ENCODE peak calls at places on chromosomes 3 and 15, in eight cellular contexts. One of them, this sample, is unnamed.

GRCh38 chr15:56886878-56887781 is 31.3 kb upstream of the TCF12 start:
- DNase-seq in ureter: peak; percentile 92
- DNase-seq in GM12865: peak; percentile 97
- DNase-seq in tibial nerve: peak; percentile 86
- DNase-seq in T-cell: peak; percentile 75
- DNase-seq in ELF-1: peak; percentile 97
- DNase-seq in CD4-positive, alpha-beta T cell: peak; percentile 77
- DNase-seq in GOT3: peak; percentile 70
- DNase-seq in this sample: no peak

GRCh38 chr3:48428863-48429415 is 947 bp downstream of the PLXNB1 start:
- DNase-seq in ureter: peak; percentile 72
- DNase-seq in T-cell: peak; percentile 17
- DNase-seq in GM12865: no peak
- DNase-seq in ELF-1: peak; percentile 36
- DNase-seq in GOT3: no peak
- DNase-seq in tibial nerve: no peak
- DNase-seq in CD4-positive, alpha-beta T cell: no peak
- DNase-seq in this sample: no peak

GRCh38 chr3:12796171-12797123 is at the start of gene CAND2:
- DNase-seq in T-cell: peak; percentile 16
- DNase-seq in ELF-1: peak; percentile 68
- DNase-seq in GM12865: no peak
- DNase-seq in GOT3: no peak
- DNase-seq in CD4-positive, alpha-beta T cell: peak; percentile 24
- DNase-seq in ureter: peak; percentile 65
- DNase-seq in tibial nerve: peak; percentile 50
- DNase-seq in this sample: peak; percentile 25

GRCh38 chr3:9884555-9885165 is 4.6 kb upstream of the CIDEC start:
- DNase-seq in ureter: peak; percentile 54
- DNase-seq in GM12865: no peak
- DNase-seq in CD4-positive, alpha-beta T cell: no peak
- DNase-seq in tibial nerve: no peak
- DNase-seq in ELF-1: peak; percentile 87
- DNase-seq in T-cell: no peak
- DNase-seq in GOT3: no peak
- DNase-seq in this sample: no peak

GRCh38 chr3:157958471-157958870 is 147.7 kb downstream of the SHOX2 start:
- DNase-seq in ureter: no peak
- DNase-seq in ELF-1: no peak
- DNase-seq in GOT3: no peak
- DNase-seq in tibial nerve: no peak
- DNase-seq in CD4-positive, alpha-beta T cell: no peak
- DNase-seq in GM12865: no peak
- DNase-seq in T-cell: no peak
- DNase-seq in this sample: no peak

GRCh38 chr3:63387568-63387967 is 109.5 kb downstream of the SYNPR start:
- DNase-seq in ELF-1: no peak
- DNase-seq in T-cell: no peak
- DNase-seq in tibial nerve: no peak
- DNase-seq in GOT3: no peak
- DNase-seq in GM12865: no peak
- DNase-seq in CD4-positive, alpha-beta T cell: no peak
- DNase-seq in ureter: no peak
- DNase-seq in this sample: no peak

GRCh38 chr3:192862408-192863385 is 55.0 kb downstream of the MB21D2 start:
- DNase-seq in ELF-1: no peak
- DNase-seq in T-cell: no peak
- DNase-seq in ureter: no peak
- DNase-seq in GM12865: no peak
- DNase-seq in tibial nerve: no peak
- DNase-seq in CD4-positive, alpha-beta T cell: no peak
- DNase-seq in GOT3: no peak
- DNase-seq in this sample: no peak

GRCh38 chr3:147419062-147419701 is 10.0 kb downstream of the ZIC1 start:
- DNase-seq in CD4-positive, alpha-beta T cell: no peak
- DNase-seq in GM12865: peak; percentile 39
- DNase-seq in ELF-1: peak; percentile 92
- DNase-seq in tibial nerve: no peak
- DNase-seq in GOT3: no peak
- DNase-seq in T-cell: no peak
- DNase-seq in ureter: no peak
- DNase-seq in this sample: no peak

GRCh38 chr15:75151214-75152128 is 50.2 kb upstream of the C15orf39 start:
- DNase-seq in ureter: no peak
- DNase-seq in GOT3: no peak
- DNase-seq in CD4-positive, alpha-beta T cell: no peak
- DNase-seq in GM12865: no peak
- DNase-seq in tibial nerve: no peak
- DNase-seq in ELF-1: no peak
- DNase-seq in T-cell: no peak
- DNase-seq in this sample: no peak

GRCh38 chr3:156489462-156489911 is 65.4 kb downstream of the SSR3 start:
- DNase-seq in GM12865: peak; percentile 28
- DNase-seq in CD4-positive, alpha-beta T cell: no peak
- DNase-seq in T-cell: no peak
- DNase-seq in ureter: no peak
- DNase-seq in GOT3: no peak
- DNase-seq in ELF-1: no peak
- DNase-seq in tibial nerve: no peak
- DNase-seq in this sample: no peak

GRCh38 chr3:16313955-16314645 is 49.1 kb downstream of the OXNAD1 start:
- DNase-seq in GOT3: no peak
- DNase-seq in ureter: no peak
- DNase-seq in ELF-1: no peak
- DNase-seq in CD4-positive, alpha-beta T cell: no peak
- DNase-seq in T-cell: no peak
- DNase-seq in GM12865: no peak
- DNase-seq in tibial nerve: no peak
- DNase-seq in this sample: no peak